ENCODE peak calls at places on chromosomes 1 and 21, in five cellular contexts. One of them, this sample, is unnamed.
A peak's percentile ranks its signal among the peaks of the same experiment; 100 is the strongest.

GRCh38 chr1:6131561-6131960 is 48.6 kb downstream of the CHD5 start:
- DNase-seq in heart right ventricle: no peak
- DNase-seq in H9: no peak
- DNase-seq in transverse colon: no peak
- DNase-seq in stomach: no peak
- DNase-seq in this sample: no peak

GRCh38 chr1:204104331-204105222 is 31.7 kb downstream of the SOX13 start:
- DNase-seq in stomach: peak; percentile 44
- DNase-seq in transverse colon: peak; percentile 71
- DNase-seq in H9: no peak
- DNase-seq in heart right ventricle: peak; percentile 32
- DNase-seq in this sample: no peak

GRCh38 chr1:101592861-101593260 is 356.0 kb downstream of the S1PR1 start:
- DNase-seq in transverse colon: no peak
- DNase-seq in H9: no peak
- DNase-seq in heart right ventricle: no peak
- DNase-seq in stomach: no peak
- DNase-seq in this sample: no peak

GRCh38 chr1:59025898-59026426 is 242.1 kb upstream of the JUN start:
- DNase-seq in H9: no peak
- DNase-seq in stomach: no peak
- DNase-seq in heart right ventricle: no peak
- DNase-seq in transverse colon: no peak
- DNase-seq in this sample: no peak

GRCh38 chr1:78420688-78421087 is 70.1 kb upstream of the PTGFR start:
- DNase-seq in H9: no peak
- DNase-seq in heart right ventricle: no peak
- DNase-seq in stomach: no peak
- DNase-seq in transverse colon: no peak
- DNase-seq in this sample: no peak

GRCh38 chr1:61254629-61255323 is 172.4 kb downstream of the NFIA start:
- DNase-seq in stomach: no peak
- DNase-seq in H9: no peak
- DNase-seq in transverse colon: no peak
- DNase-seq in heart right ventricle: peak; percentile 84
- DNase-seq in this sample: no peak

GRCh38 chr1:109516872-109517271 is 7.3 kb upstream of the AMIGO1 start:
- DNase-seq in transverse colon: peak; percentile 49
- DNase-seq in H9: no peak
- DNase-seq in heart right ventricle: no peak
- DNase-seq in stomach: no peak
- DNase-seq in this sample: no peak

GRCh38 chr1:9258629-9259028 is 24.1 kb downstream of the H6PD start:
- DNase-seq in H9: no peak
- DNase-seq in transverse colon: no peak
- DNase-seq in stomach: no peak
- DNase-seq in heart right ventricle: no peak
- DNase-seq in this sample: no peak

GRCh38 chr1:204377800-204378608 is 18.3 kb upstream of the PLEKHA6 start:
- DNase-seq in heart right ventricle: no peak
- DNase-seq in transverse colon: peak; percentile 80
- DNase-seq in stomach: peak; percentile 77
- DNase-seq in H9: peak; percentile 79
- DNase-seq in this sample: peak; percentile 58

GRCh38 chr1:27525296-27526271 is 35.6 kb upstream of the WASF2 start:
- DNase-seq in heart right ventricle: peak; percentile 89
- DNase-seq in H9: peak; percentile 83
- DNase-seq in stomach: no peak
- DNase-seq in transverse colon: peak; percentile 75
- DNase-seq in this sample: peak; percentile 91

GRCh38 chr1:224065455-224065854 is 48.5 kb upstream of the FBXO28 start:
- DNase-seq in stomach: peak; percentile 50
- DNase-seq in transverse colon: peak; percentile 62
- DNase-seq in H9: no peak
- DNase-seq in heart right ventricle: no peak
- DNase-seq in this sample: no peak

GRCh38 chr1:4700801-4701200 is 46.4 kb downstream of the AJAP1 start:
- DNase-seq in transverse colon: no peak
- DNase-seq in heart right ventricle: no peak
- DNase-seq in stomach: no peak
- DNase-seq in H9: no peak
- DNase-seq in this sample: no peak

GRCh38 chr1:219354962-219355361 is 181.3 kb downstream of the LYPLAL1 start:
- DNase-seq in H9: no peak
- DNase-seq in heart right ventricle: no peak
- DNase-seq in transverse colon: no peak
- DNase-seq in stomach: no peak
- DNase-seq in this sample: no peak

GRCh38 chr21:17900281-17900989 is 81.3 kb upstream of the C21orf91 start:
- DNase-seq in heart right ventricle: peak; percentile 41
- DNase-seq in stomach: no peak
- DNase-seq in H9: peak; percentile 68
- DNase-seq in transverse colon: no peak
- DNase-seq in this sample: no peak

GRCh38 chr1:109089242-109090015 is 1.1 kb upstream of the TMEM167B start:
- DNase-seq in transverse colon: peak; percentile 85
- DNase-seq in stomach: peak; percentile 80
- DNase-seq in heart right ventricle: peak; percentile 69
- DNase-seq in H9: peak; percentile 89
- DNase-seq in this sample: peak; percentile 88

GRCh38 chr1:225710804-225711203 is 57.9 kb upstream of the ENAH start:
- DNase-seq in transverse colon: no peak
- DNase-seq in stomach: no peak
- DNase-seq in H9: no peak
- DNase-seq in heart right ventricle: no peak
- DNase-seq in this sample: peak; percentile 37

GRCh38 chr1:245788269-245788668 is 633.5 kb downstream of the KIF26B start:
- DNase-seq in heart right ventricle: no peak
- DNase-seq in stomach: no peak
- DNase-seq in H9: no peak
- DNase-seq in transverse colon: no peak
- DNase-seq in this sample: no peak

GRCh38 chr1:58708166-58708565 is 8.3 kb upstream of the MYSM1 start:
- DNase-seq in heart right ventricle: no peak
- DNase-seq in stomach: no peak
- DNase-seq in transverse colon: no peak
- DNase-seq in H9: no peak
- DNase-seq in this sample: no peak

DNA sequence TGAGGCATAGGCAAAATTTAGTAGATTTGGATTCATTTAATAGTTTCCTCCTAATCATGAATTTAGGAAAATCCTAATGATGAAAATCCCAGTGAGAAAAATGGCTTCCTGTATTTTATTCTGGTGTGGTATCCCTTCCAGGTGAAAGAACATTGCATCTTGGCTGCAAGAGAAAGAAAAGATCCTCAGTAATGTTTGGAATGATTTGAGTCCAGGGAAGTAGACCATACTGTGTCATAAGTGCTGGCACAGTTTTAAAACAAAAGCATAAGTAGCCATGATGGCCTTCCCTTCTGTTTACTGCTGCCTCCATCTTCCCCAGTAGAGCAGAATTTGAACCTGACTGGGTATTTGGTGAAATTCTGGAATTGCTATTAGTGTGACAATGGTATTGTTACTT is 52.8 kb downstream of the CACHD1 start:
- DNase-seq in heart right ventricle: no peak
- DNase-seq in H9: no peak
- DNase-seq in transverse colon: no peak
- DNase-seq in stomach: no peak
- DNase-seq in this sample: no peak
- H3K27ac ChIP-seq in heart right ventricle: no peak overlapping the region
- H3K27ac ChIP-seq in H9: no peak overlapping the region
- H3K27ac ChIP-seq in transverse colon: no peak overlapping the region
- H3K27ac ChIP-seq in stomach: no peak overlapping the region
- H3K27ac ChIP-seq in this sample: no peak overlapping the region

DNA sequence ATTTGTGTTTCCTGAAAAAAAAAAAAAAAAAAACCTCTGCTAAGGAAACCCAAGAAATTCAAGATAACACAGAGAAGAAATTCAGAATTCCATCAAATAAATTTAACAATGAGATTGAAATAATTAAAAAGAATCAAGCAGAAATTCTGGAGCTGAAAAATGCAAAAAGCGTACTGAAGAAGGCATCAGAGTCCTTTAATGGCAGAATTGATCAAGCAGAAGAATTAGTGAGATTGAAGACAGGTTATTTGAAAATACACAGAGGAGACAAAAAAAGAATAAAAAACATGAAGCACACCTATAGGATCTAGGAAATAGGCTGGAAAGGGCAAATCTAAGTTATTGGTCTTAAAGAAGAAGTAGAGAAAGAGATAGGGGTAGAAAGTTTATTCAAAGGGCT is 38.2 kb downstream of the NME7 start:
- DNase-seq in H9: no peak
- DNase-seq in stomach: no peak
- DNase-seq in heart right ventricle: no peak
- DNase-seq in transverse colon: no peak
- DNase-seq in this sample: no peak
- H3K27ac ChIP-seq in H9: no peak overlapping the region
- H3K27ac ChIP-seq in stomach: no peak overlapping the region
- H3K27ac ChIP-seq in heart right ventricle: no peak overlapping the region
- H3K27ac ChIP-seq in transverse colon: no peak overlapping the region
- H3K27ac ChIP-seq in this sample: no peak overlapping the region

GRCh38 chr1:167225920-167226319 is 5.2 kb downstream of the POU2F1 start:
- DNase-seq in heart right ventricle: no peak
- DNase-seq in transverse colon: no peak
- DNase-seq in stomach: no peak
- DNase-seq in H9: no peak
- DNase-seq in this sample: no peak

GRCh38 chr1:167229719-167230385 is 9.2 kb downstream of the POU2F1 start:
- DNase-seq in heart right ventricle: no peak
- DNase-seq in H9: no peak
- DNase-seq in transverse colon: no peak
- DNase-seq in stomach: no peak
- DNase-seq in this sample: no peak

GRCh38 chr1:167230437-167230836 is 9.8 kb downstream of the POU2F1 start:
- DNase-seq in heart right ventricle: no peak
- DNase-seq in transverse colon: no peak
- DNase-seq in stomach: no peak
- DNase-seq in H9: no peak
- DNase-seq in this sample: no peak

GRCh38 chr1:167223144-167224103 is 2.7 kb downstream of the POU2F1 start:
- DNase-seq in transverse colon: no peak
- DNase-seq in stomach: no peak
- DNase-seq in heart right ventricle: no peak
- DNase-seq in H9: no peak
- DNase-seq in this sample: no peak

GRCh38 chr1:167227934-167228378 is 7.3 kb downstream of the POU2F1 start:
- DNase-seq in transverse colon: no peak
- DNase-seq in stomach: no peak
- DNase-seq in heart right ventricle: no peak
- DNase-seq in H9: no peak
- DNase-seq in this sample: no peak
- H3K27ac ChIP-seq in transverse colon: peak overlapping the region; percentile 39
- H3K27ac ChIP-seq in stomach: peak overlapping the region; percentile 19
- H3K27ac ChIP-seq in heart right ventricle: no peak overlapping the region
- H3K27ac ChIP-seq in H9: no peak overlapping the region
- H3K27ac ChIP-seq in this sample: peak overlapping the region; percentile 70

GRCh38 chr1:192130175-192130574 is 28.1 kb upstream of the RGS18 start:
- DNase-seq in H9: no peak
- DNase-seq in heart right ventricle: no peak
- DNase-seq in transverse colon: no peak
- DNase-seq in stomach: no peak
- DNase-seq in this sample: no peak

GRCh38 chr1:192131914-192132313 is 26.3 kb upstream of the RGS18 start:
- DNase-seq in transverse colon: no peak
- DNase-seq in H9: no peak
- DNase-seq in stomach: no peak
- DNase-seq in heart right ventricle: no peak
- DNase-seq in this sample: no peak

GRCh38 chr1:192133350-192133950 is 24.8 kb upstream of the RGS18 start:
- DNase-seq in heart right ventricle: no peak
- DNase-seq in stomach: no peak
- DNase-seq in transverse colon: no peak
- DNase-seq in H9: no peak
- DNase-seq in this sample: no peak
- H3K27ac ChIP-seq in heart right ventricle: no peak overlapping the region
- H3K27ac ChIP-seq in stomach: no peak overlapping the region
- H3K27ac ChIP-seq in transverse colon: no peak overlapping the region
- H3K27ac ChIP-seq in H9: no peak overlapping the region
- H3K27ac ChIP-seq in this sample: no peak overlapping the region

GRCh38 chr21:44862869-44863685 is 10.4 kb downstream of the PTTG1IP start:
- DNase-seq in heart right ventricle: no peak
- DNase-seq in stomach: no peak
- DNase-seq in transverse colon: no peak
- DNase-seq in H9: no peak
- DNase-seq in this sample: no peak

GRCh38 chr21:44866780-44867179 is 6.7 kb downstream of the PTTG1IP start:
- DNase-seq in stomach: no peak
- DNase-seq in transverse colon: no peak
- DNase-seq in H9: no peak
- DNase-seq in heart right ventricle: no peak
- DNase-seq in this sample: no peak

GRCh38 chr21:44867999-44868700 is 5.3 kb downstream of the PTTG1IP start:
- DNase-seq in stomach: no peak
- DNase-seq in transverse colon: no peak
- DNase-seq in H9: no peak
- DNase-seq in heart right ventricle: no peak
- DNase-seq in this sample: no peak

GRCh38 chr21:44867464-44867863 is 6.0 kb downstream of the PTTG1IP start:
- DNase-seq in transverse colon: no peak
- DNase-seq in heart right ventricle: no peak
- DNase-seq in stomach: no peak
- DNase-seq in H9: no peak
- DNase-seq in this sample: no peak

GRCh38 chr21:44865561-44866280 is 7.8 kb downstream of the PTTG1IP start:
- DNase-seq in stomach: peak; percentile 65
- DNase-seq in H9: no peak
- DNase-seq in heart right ventricle: no peak
- DNase-seq in transverse colon: no peak
- DNase-seq in this sample: no peak
- H3K27ac ChIP-seq in stomach: peak overlapping the region; percentile 69
- H3K27ac ChIP-seq in H9: no peak overlapping the region
- H3K27ac ChIP-seq in heart right ventricle: no peak overlapping the region
- H3K27ac ChIP-seq in transverse colon: peak overlapping the region; percentile 14
- H3K27ac ChIP-seq in this sample: peak overlapping the region; percentile 71

DNA sequence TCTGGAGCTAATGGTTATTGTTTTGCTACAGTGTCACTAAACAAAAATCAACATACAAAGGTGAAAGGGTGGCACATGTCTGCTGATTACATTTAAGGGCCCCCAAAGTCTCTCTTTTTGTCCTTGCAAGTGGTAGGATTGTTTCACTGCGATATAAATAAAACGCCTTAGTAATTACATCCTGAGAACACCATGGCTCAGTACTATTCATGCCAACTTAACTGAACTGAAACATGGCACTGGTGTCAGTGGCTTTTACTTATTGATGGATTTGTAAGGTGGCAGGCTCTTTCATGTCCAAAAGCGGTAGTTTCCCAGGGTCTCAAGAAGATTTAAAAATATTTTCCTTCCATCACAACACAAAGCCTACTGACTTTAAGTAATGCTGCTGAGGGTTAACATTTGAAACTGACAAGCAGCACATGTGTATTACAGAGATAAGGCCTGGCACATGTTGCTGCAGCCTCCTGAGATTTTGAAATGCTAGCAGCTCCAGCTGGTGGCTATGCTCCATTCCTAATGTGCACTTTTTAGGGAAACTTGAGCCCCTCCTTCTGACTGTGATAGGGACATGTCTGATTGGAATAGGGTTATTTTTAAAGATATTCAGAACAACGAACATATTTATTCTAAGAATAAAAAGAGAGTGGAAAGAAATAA is 86.8 kb downstream of the ATP1B1 start:
- DNase-seq in heart right ventricle: peak; percentile 34
- DNase-seq in H9: no peak
- DNase-seq in transverse colon: no peak
- DNase-seq in stomach: peak; percentile 31
- DNase-seq in this sample: no peak
- H3K27ac ChIP-seq in heart right ventricle: no peak overlapping the region
- H3K27ac ChIP-seq in H9: no peak overlapping the region
- H3K27ac ChIP-seq in transverse colon: no peak overlapping the region
- H3K27ac ChIP-seq in stomach: no peak overlapping the region
- H3K27ac ChIP-seq in this sample: no peak overlapping the region

This sample was measured in left lung.